ENCODE peak calls at places on chromosomes 2 and 18, in ten cellular contexts. N, Z, L, Q, F, T, O, I, J and S are unnamed samples.

GRCh38 chr2:133044556-133044955 is 374.6 kb upstream of the LYPD1 start:
- DNase-seq in Z (no peak), L (no peak), F (no peak), T (no peak), N (no peak), O (peak; percentile 14), I (no peak), J (no peak), Q (no peak), S (no peak)

GRCh38 chr2:149561309-149561926 is 26.2 kb downstream of the MMADHC start:
- DNase-seq in J (no peak), Z (no peak), Q (no peak), I (no peak), T (peak; percentile 28), O (peak; percentile 38), F (peak; percentile 17), N (no peak), L (no peak), S (peak; percentile 33)

GRCh38 chr2:32063310-32064020 is at the start of gene SPAST:
- DNase-seq in F (peak; percentile 98), J (peak; percentile 88), I (peak; percentile 99), N (peak; percentile 99), Q (peak; percentile 93), T (peak; percentile 93), L (peak; percentile 99), O (peak; percentile 97), Z (peak; percentile 91), S (peak; percentile 69)

GRCh38 chr2:238963164-238963969 is 115.5 kb downstream of the TWIST2 start:
- DNase-seq in Z (peak; percentile 46), I (peak; percentile 72), Q (no peak), F (no peak), O (peak; percentile 87), T (no peak), L (no peak), J (no peak), N (peak; percentile 16), S (no peak)

GRCh38 chr2:11290713-11291112 is 53.7 kb downstream of the ROCK2 start:
- DNase-seq in Z (no peak), N (no peak), I (no peak), L (no peak), T (no peak), J (no peak), Q (no peak), F (no peak), O (no peak), S (no peak)

GRCh38 chr2:162029287-162029901 is 44.6 kb downstream of the DPP4 start:
- DNase-seq in I (no peak), F (peak; percentile 53), Q (peak; percentile 30), O (peak; percentile 60), L (no peak), T (no peak), Z (peak; percentile 45), N (no peak), J (peak; percentile 40), S (no peak)

GRCh38 chr18:7325126-7325430 is 94.2 kb downstream of the LRRC30 start:
- DNase-seq in J (no peak), I (no peak), F (no peak), Z (no peak), N (no peak), T (no peak), L (no peak), O (no peak), Q (no peak), S (peak; percentile 1)

GRCh38 chr2:119352357-119352756 is 14.3 kb downstream of the C2orf76 start:
- DNase-seq in N (no peak), T (peak; percentile 11), L (no peak), O (no peak), I (no peak), Z (no peak), J (no peak), F (no peak), Q (no peak), S (no peak)

GRCh38 chr2:119250891-119251290 is 27.3 kb downstream of the STEAP3 start:
- DNase-seq in I (no peak), L (peak; percentile 36), F (no peak), J (no peak), O (no peak), N (no peak), T (no peak), Z (no peak), Q (no peak), S (no peak)

GRCh38 chr2:99806758-99807157 is 316.9 kb upstream of the REV1 start:
- DNase-seq in Q (no peak), T (no peak), J (no peak), O (peak; percentile 98), N (no peak), I (no peak), L (no peak), F (peak; percentile 20), Z (peak; percentile 68), S (no peak)

GRCh38 chr2:53575606-53576360 is 191.8 kb upstream of the CHAC2 start:
- DNase-seq in L (no peak), F (no peak), Z (no peak), T (no peak), J (no peak), Q (no peak), O (no peak), N (no peak), I (no peak), S (no peak)

GRCh38 chr18:6022089-6022444 is 126.7 kb upstream of the TMEM200C start:
- DNase-seq in T (peak; percentile 82), J (no peak), N (no peak), Z (peak; percentile 18), Q (no peak), F (no peak), L (no peak), O (peak; percentile 16), I (no peak), S (no peak)

GRCh38 chr2:197946562-197946961 is 142.2 kb downstream of the PLCL1 start:
- DNase-seq in Q (no peak), Z (peak; percentile 49), F (no peak), I (peak; percentile 12), J (no peak), N (no peak), T (no peak), O (no peak), L (no peak), S (no peak)

GRCh38 chr2:88874063-88874657 is 182.7 kb downstream of the RPIA start:
- DNase-seq in J (peak; percentile 14), N (no peak), L (no peak), Z (peak; percentile 50), O (peak; percentile 58), T (peak; percentile 59), F (peak; percentile 41), Q (peak; percentile 14), I (no peak), S (peak; percentile 39)

GRCh38 chr18:68733693-68734092 is 18.8 kb upstream of the TMX3 start:
- DNase-seq in L (no peak), F (no peak), T (no peak), O (no peak), Q (no peak), Z (no peak), J (no peak), N (no peak), I (no peak), S (no peak)

GRCh38 chr2:120287183-120288015 is 34.7 kb downstream of the RALB start:
- DNase-seq in O (peak; percentile 95), N (no peak), I (peak; percentile 62), Q (peak; percentile 82), J (peak; percentile 72), L (peak; percentile 69), Z (peak; percentile 74), F (peak; percentile 26), T (no peak), S (no peak)

GRCh38 chr2:98492441-98492840 is 47.8 kb downstream of the INPP4A start:
- DNase-seq in Z (no peak), I (no peak), T (no peak), F (no peak), O (no peak), N (no peak), J (no peak), Q (no peak), L (no peak), S (no peak)

GRCh38 chr2:200617089-200618050 is 31.6 kb downstream of the AOX1 start:
- DNase-seq in Z (peak; percentile 52), Q (no peak), N (no peak), O (no peak), L (no peak), F (no peak), T (no peak), J (no peak), I (no peak), S (no peak)